ENCODE peak calls at places on chromosomes 5 and 9, in seven cellular contexts. L, K, O, J, I, S and Q are unnamed samples.

GRCh38 chr9:133375116-133375723 is 640 bp downstream of the SURF4 start:
- DNase-seq in L (peak), K (peak), O (peak), J (peak), I (peak), S (peak), Q (no peak)

GRCh38 chr9:132858756-132859155 is 19.3 kb downstream of the AK8 start:
- DNase-seq in L (no peak), K (no peak), O (no peak), J (no peak), I (no peak), S (no peak), Q (no peak)

GRCh38 chr5:1050449-1051365 is 42.1 kb downstream of the NKD2 start:
- DNase-seq in L (no peak), K (no peak), O (no peak), J (no peak), I (no peak), S (no peak), Q (no peak)

GRCh38 chr5:116442095-116442534 is 132.5 kb downstream of the SEMA6A start:
- DNase-seq in L (no peak), K (peak), O (peak), J (no peak), I (peak), S (no peak), Q (no peak)

GRCh38 chr9:5336683-5337082 is 3.0 kb downstream of the RLN1 start:
- DNase-seq in L (no peak), K (no peak), O (no peak), J (no peak), I (no peak), S (no peak), Q (no peak)

GRCh38 chr5:116576043-116576713 is 1.6 kb upstream of the SEMA6A start:
- DNase-seq in L (peak), K (peak), O (peak), J (peak), I (peak), S (peak), Q (peak)

GRCh38 chr9:16150938-16151650 is 598.3 kb downstream of the CCDC171 start:
- DNase-seq in L (no peak), K (no peak), O (no peak), J (no peak), I (no peak), S (no peak), Q (no peak)

GRCh38 chr5:174535691-174536090 is 188.7 kb upstream of the MSX2 start:
- DNase-seq in L (no peak), K (peak), O (peak), J (no peak), I (peak), S (no peak), Q (no peak)

GRCh38 chr5:72066658-72067057 is 40.6 kb upstream of the MAP1B start:
- DNase-seq in L (no peak), K (peak), O (peak), J (peak), I (peak), S (no peak), Q (no peak)

GRCh38 chr9:14209399-14209990 is 104.4 kb downstream of the NFIB start:
- DNase-seq in L (no peak), K (no peak), O (no peak), J (no peak), I (no peak), S (no peak), Q (no peak)

GRCh38 chr5:32454821-32455220 is 10.3 kb upstream of the ZFR start:
- DNase-seq in L (no peak), K (no peak), O (no peak), J (no peak), I (no peak), S (no peak), Q (no peak)

GRCh38 chr5:56099346-56099745 is 104.6 kb upstream of the IL6ST start:
- DNase-seq in L (no peak), K (no peak), O (peak), J (no peak), I (peak), S (no peak), Q (no peak)

GRCh38 chr5:113204525-113205161 is 228.0 kb downstream of the DCP2 start:
- DNase-seq in L (no peak), K (peak), O (peak), J (no peak), I (peak), S (no peak), Q (no peak)

GRCh38 chr9:123697686-123698085 is 232.2 kb downstream of the DENND1A start:
- DNase-seq in L (peak), K (no peak), O (no peak), J (no peak), I (no peak), S (no peak), Q (no peak)

GRCh38 chr5:122846051-122846567 is 696 bp downstream of the SNX24 start:
- DNase-seq in L (peak), K (peak), O (peak), J (peak), I (peak), S (no peak), Q (no peak)

GRCh38 chr9:8095531-8096223 is 296.1 kb upstream of the DMAC1 start:
- DNase-seq in L (no peak), K (no peak), O (no peak), J (no peak), I (no peak), S (no peak), Q (no peak)

GRCh38 chr9:5851445-5851844 is 18.5 kb upstream of the ERMP1 start:
- DNase-seq in L (peak), K (peak), O (peak), J (no peak), I (peak), S (no peak), Q (no peak)

GRCh38 chr9:77218612-77219011 is 41.3 kb downstream of the VPS13A start:
- DNase-seq in L (no peak), K (peak), O (peak), J (no peak), I (peak), S (no peak), Q (no peak)

GRCh38 chr5:139457653-139458306 is 4.8 kb downstream of the ECSCR start:
- DNase-seq in L (no peak), K (no peak), O (no peak), J (no peak), I (no peak), S (no peak), Q (no peak)

GRCh38 chr5:76799588-76799987 is 19.2 kb upstream of the F2RL1 start:
- DNase-seq in L (no peak), K (no peak), O (no peak), J (no peak), I (no peak), S (no peak), Q (no peak)

GRCh38 chr5:146561711-146562110 is 45.7 kb upstream of the GPR151 start:
- DNase-seq in L (no peak), K (no peak), O (no peak), J (no peak), I (peak), S (no peak), Q (no peak)

GRCh38 chr9:86764230-86765039 is 182.9 kb downstream of the GAS1 start:
- DNase-seq in L (no peak), K (no peak), O (no peak), J (no peak), I (peak), S (no peak), Q (no peak)

GRCh38 chr9:125683486-125683885 is 23.5 kb downstream of the MAPKAP1 start:
- DNase-seq in L (no peak), K (peak), O (peak), J (no peak), I (peak), S (no peak), Q (no peak)

GRCh38 chr9:133604214-133604613 is 5.0 kb downstream of the FAM163B start:
- DNase-seq in L (no peak), K (no peak), O (no peak), J (no peak), I (no peak), S (no peak), Q (no peak)

GRCh38 chr5:168819004-168819626 is 239.9 kb upstream of the PANK3 start:
- DNase-seq in L (no peak), K (no peak), O (no peak), J (no peak), I (no peak), S (no peak), Q (no peak)

GRCh38 chr5:52710972-52711596 is 76.6 kb upstream of the ITGA1 start:
- DNase-seq in L (no peak), K (no peak), O (peak), J (no peak), I (no peak), S (no peak), Q (no peak)

GRCh38 chr5:76586531-76586930 is 36.7 kb downstream of the F2RL2 start:
- DNase-seq in L (no peak), K (no peak), O (no peak), J (no peak), I (no peak), S (no peak), Q (no peak)

GRCh38 chr9:38178282-38178681 is 109.3 kb upstream of the SHB start:
- DNase-seq in L (no peak), K (peak), O (no peak), J (no peak), I (no peak), S (no peak), Q (no peak)

GRCh38 chr5:42993516-42994284 is 46.4 kb downstream of the ANXA2R start:
- DNase-seq in L (no peak), K (no peak), O (peak), J (no peak), I (peak), S (no peak), Q (no peak)

GRCh38 chr9:127968046-127968445 is 12.7 kb downstream of the EEIG1 start:
- DNase-seq in L (no peak), K (peak), O (peak), J (peak), I (peak), S (no peak), Q (no peak)

GRCh38 chr5:138109463-138110265 is 25.8 kb downstream of the WNT8A start:
- DNase-seq in L (no peak), K (peak), O (peak), J (no peak), I (no peak), S (no peak), Q (no peak)

GRCh38 chr5:51347704-51348103 is 35.5 kb upstream of the ISL1 start:
- DNase-seq in L (no peak), K (no peak), O (no peak), J (no peak), I (no peak), S (no peak), Q (no peak)

GRCh38 chr9:136687721-136688223 is 515 bp upstream of the AGPAT2 start:
- DNase-seq in L (no peak), K (no peak), O (no peak), J (no peak), I (no peak), S (no peak), Q (no peak)
- TF ChIP-seq CTCF in L (no peak), K (no peak), O (no peak), J (no peak), I (no peak), S (no peak), Q (no peak)

DNA sequence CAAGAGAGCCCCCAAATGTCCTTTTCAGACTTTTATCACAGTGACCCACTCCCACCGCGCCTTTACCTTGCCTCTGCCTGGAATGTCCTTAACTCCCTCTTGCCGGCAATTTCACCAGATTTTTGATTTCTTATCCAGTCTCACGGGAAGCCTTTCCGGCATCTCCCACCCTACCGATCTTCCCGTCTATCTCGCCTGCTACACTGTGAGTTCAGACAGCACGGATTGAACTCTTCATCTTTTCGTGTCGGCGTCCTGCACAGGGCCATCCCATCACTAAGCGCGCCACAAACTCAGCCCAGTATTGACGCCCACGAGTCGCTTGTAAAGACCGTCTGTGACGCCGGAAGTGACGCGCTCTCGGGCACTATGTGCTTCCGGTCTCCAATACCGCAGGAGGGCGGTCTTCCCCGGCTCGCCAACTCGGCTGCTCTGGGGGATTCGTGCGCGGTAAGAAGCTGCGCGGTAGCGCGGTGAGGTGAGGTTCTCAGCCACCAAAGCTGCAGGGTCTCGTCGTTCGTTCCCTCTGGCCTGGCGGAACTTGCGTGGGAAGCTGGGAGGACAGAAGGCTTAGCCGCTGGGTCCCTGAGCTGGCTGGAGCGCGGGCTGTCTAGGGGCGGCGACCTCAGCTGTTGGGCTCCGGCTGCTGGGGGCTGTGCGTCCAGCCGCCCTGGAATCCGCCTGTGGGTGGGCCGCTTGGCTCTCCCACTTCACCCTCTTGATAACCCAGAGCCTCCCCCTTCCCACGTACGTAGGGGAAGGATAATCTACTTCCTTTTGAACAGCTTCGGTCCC is at the start of gene ZCCHC9:
- DNase-seq in L (peak), K (peak), O (peak), J (peak), I (peak), S (peak), Q (peak)
- TF ChIP-seq CTCF in L (no peak), K (no peak), O (no peak), J (no peak), I (peak), S (peak), Q (peak)

DNA sequence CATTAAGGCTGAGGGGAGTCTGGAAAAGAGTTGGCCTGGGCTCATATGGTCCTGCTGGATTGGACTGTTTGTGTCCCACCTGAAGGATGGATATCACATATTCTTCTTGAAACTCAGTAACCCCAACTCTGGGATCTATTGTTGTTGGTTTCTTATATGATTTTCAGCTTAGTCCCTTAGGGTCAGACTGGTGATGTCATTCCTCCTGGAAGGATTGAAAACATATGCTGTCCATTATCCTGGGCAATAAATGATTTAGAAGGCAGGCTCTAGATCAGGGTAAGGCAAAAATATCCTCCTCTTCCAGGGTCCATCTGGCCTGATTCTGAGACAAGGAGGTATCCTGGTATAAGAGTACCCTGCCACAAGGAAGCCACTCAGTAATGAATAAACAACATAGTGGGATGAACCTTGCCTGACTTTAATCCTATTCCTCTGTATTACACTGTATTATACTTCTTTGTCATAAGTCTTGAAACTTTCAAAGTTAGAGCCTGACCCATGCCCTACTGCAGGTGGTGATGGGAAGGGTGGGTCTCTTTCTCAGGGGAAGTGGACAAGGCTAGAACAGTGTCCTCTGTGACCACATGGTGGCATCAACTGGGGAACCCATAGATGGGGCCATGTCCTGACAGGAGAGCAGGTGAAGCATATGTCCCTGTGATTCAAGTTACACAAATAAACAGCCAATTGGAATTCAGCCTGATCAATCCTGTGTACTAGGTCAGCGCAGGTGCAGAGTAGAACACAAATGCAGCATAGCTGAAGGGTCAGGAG is 454.4 kb upstream of the TRPC7 start:
- DNase-seq in L (no peak), K (no peak), O (peak), J (no peak), I (no peak), S (no peak), Q (no peak)
- TF ChIP-seq CTCF in L (no peak), K (no peak), O (no peak), J (no peak), I (no peak), S (no peak), Q (no peak)

GRCh38 chr5:142743677-142744441 is 26.3 kb upstream of the ARHGAP26 start:
- DNase-seq in L (no peak), K (peak), O (peak), J (no peak), I (peak), S (no peak), Q (no peak)
- TF ChIP-seq CTCF in L (no peak), K (no peak), O (no peak), J (no peak), I (no peak), S (no peak), Q (no peak)

GRCh38 chr9:118711843-118712242 is 657.4 kb downstream of the BRINP1 start:
- DNase-seq in L (no peak), K (no peak), O (no peak), J (no peak), I (no peak), S (no peak), Q (no peak)
- TF ChIP-seq CTCF in L (no peak), K (no peak), O (no peak), J (no peak), I (no peak), S (no peak), Q (no peak)

GRCh38 chr5:159481751-159482150 is 151.5 kb upstream of the IL12B start:
- DNase-seq in L (no peak), K (no peak), O (no peak), J (no peak), I (no peak), S (no peak), Q (no peak)
- TF ChIP-seq CTCF in L (no peak), K (no peak), O (no peak), J (no peak), I (no peak), S (no peak), Q (no peak)